ENCODE peak calls at places on chromosomes 1 and 21, in five cellular contexts. N is Kasumi-1; G is smooth muscle cell of the brain vasculature; K is H4; A is stimulated activated CD8-positive, alpha-beta memory T cell treated with anti-CD3 and anti-CD28 coated beads, Interleukin-15, amount 100 ng/mL, for 24 hours. E is an unnamed sample.

GRCh38 chr1:200081151-200081981 is 53.9 kb downstream of the NR5A2 start:
- DNase-seq in N (no peak), G (no peak), K (no peak), A (no peak), E (no peak)

GRCh38 chr1:86739901-86740507 is 35.6 kb downstream of the SH3GLB1 start:
- DNase-seq in N (peak), G (no peak), K (no peak), A (no peak), E (no peak)

GRCh38 chr1:31219489-31219888 is 20.2 kb downstream of the NKAIN1 start:
- DNase-seq in N (no peak), G (no peak), K (no peak), A (no peak), E (no peak)

GRCh38 chr1:17289756-17290155 is 18.2 kb upstream of the PADI4 start:
- DNase-seq in N (no peak), G (no peak), K (peak), A (no peak), E (no peak)

GRCh38 chr1:92832537-92833160 is 809 bp downstream of the RPL5 start:
- DNase-seq in N (no peak), G (no peak), K (no peak), A (no peak), E (no peak)

GRCh38 chr1:225911207-225912130 is 12.6 kb downstream of the PYCR2 start:
- DNase-seq in N (peak), G (no peak), K (no peak), A (peak), E (no peak)

GRCh38 chr1:203643213-203644045 is 16.8 kb downstream of the ATP2B4 start:
- DNase-seq in N (no peak), G (no peak), K (peak), A (no peak), E (no peak)

GRCh38 chr1:5850503-5850902 is 141.7 kb downstream of the NPHP4 start:
- DNase-seq in N (no peak), G (no peak), K (no peak), A (no peak), E (no peak)

GRCh38 chr1:59198565-59198964 is 98.3 kb upstream of the FGGY start:
- DNase-seq in N (no peak), G (no peak), K (no peak), A (no peak), E (no peak)

GRCh38 chr1:247444571-247444970 is 13.3 kb downstream of the OR2B11 start:
- DNase-seq in N (no peak), G (no peak), K (no peak), A (no peak), E (no peak)

GRCh38 chr1:33332881-33333280 is 12.0 kb upstream of the A3GALT2 start:
- DNase-seq in N (no peak), G (no peak), K (no peak), A (no peak), E (no peak)

GRCh38 chr1:6770727-6771567 is 14.3 kb upstream of the CAMTA1 start:
- DNase-seq in N (no peak), G (no peak), K (no peak), A (no peak), E (no peak)

GRCh38 chr1:30323841-30324240 is 399.5 kb downstream of the MATN1 start:
- DNase-seq in N (no peak), G (no peak), K (no peak), A (no peak), E (no peak)

GRCh38 chr1:213938776-213939175 is 49.0 kb upstream of the PROX1 start:
- DNase-seq in N (no peak), G (no peak), K (no peak), A (no peak), E (no peak)

GRCh38 chr1:61119085-61119484 is 36.7 kb downstream of the NFIA start:
- DNase-seq in N (no peak), G (no peak), K (no peak), A (no peak), E (no peak)

GRCh38 chr1:79325705-79326104 is 319.2 kb upstream of the ADGRL4 start:
- DNase-seq in N (no peak), G (no peak), K (no peak), A (no peak), E (no peak)

GRCh38 chr21:38165466-38166213 is 91.2 kb upstream of the KCNJ15 start:
- DNase-seq in N (no peak), G (no peak), K (no peak), A (no peak), E (no peak)

GRCh38 chr21:37532868-37533780 is 166.6 kb downstream of the DYRK1A start:
- DNase-seq in N (no peak), G (no peak), K (peak), A (no peak), E (peak)

GRCh38 chr1:234989479-234990327 is 138.9 kb downstream of the TOMM20 start:
- DNase-seq in N (no peak), G (no peak), K (no peak), A (no peak), E (no peak)

GRCh38 chr1:115286431-115287205 is 51.4 kb downstream of the NGF start:
- DNase-seq in N (no peak), G (no peak), K (no peak), A (no peak), E (no peak)

GRCh38 chr1:111754964-111755320 is 759 bp upstream of the DDX20 start:
- DNase-seq in N (peak), G (no peak), K (peak), A (no peak), E (no peak)

GRCh38 chr1:160971618-160972056 is 17.0 kb upstream of the ITLN2 start:
- DNase-seq in N (no peak), G (no peak), K (no peak), A (no peak), E (no peak)

GRCh38 chr1:13228343-13228781 is 2.4 kb upstream of the PRAMEF18 start:
- DNase-seq in N (peak), G (no peak), K (peak), A (peak), E (peak)

GRCh38 chr1:91092503-91092902 is 70.7 kb upstream of the ZNF644 start:
- DNase-seq in N (no peak), G (no peak), K (peak), A (no peak), E (no peak)

GRCh38 chr1:91498035-91498434 is 2.6 kb upstream of the CDC7 start:
- DNase-seq in N (no peak), G (no peak), K (no peak), A (no peak), E (no peak)

GRCh38 chr21:38499296-38499695 is 1.0 kb upstream of the ERG start:
- DNase-seq in N (no peak), G (no peak), K (no peak), A (no peak), E (no peak)

GRCh38 chr1:153774780-153775431 is at the start of gene SLC27A3:
- DNase-seq in N (no peak), G (no peak), K (no peak), A (no peak), E (no peak)

GRCh38 chr1:62438163-62438562 is 1.3 kb downstream of the USP1 start:
- DNase-seq in N (peak), G (no peak), K (no peak), A (no peak), E (no peak)

GRCh38 chr1:92037400-92037799 is 7.6 kb downstream of the EPHX4 start:
- DNase-seq in N (no peak), G (no peak), K (no peak), A (no peak), E (no peak)

GRCh38 chr1:111904478-111905218 is 84.8 kb downstream of the KCND3 start:
- DNase-seq in N (no peak), G (no peak), K (no peak), A (no peak), E (no peak)

GRCh38 chr1:31705080-31705866 is 1.5 kb upstream of the COL16A1 start:
- DNase-seq in N (peak), G (no peak), K (peak), A (peak), E (no peak)

GRCh38 chr21:39004776-39005605 is 178.3 kb downstream of the PSMG1 start:
- DNase-seq in N (peak), G (no peak), K (peak), A (no peak), E (no peak)

GRCh38 chr1:2290595-2291510 is 62.7 kb downstream of the SKI start:
- DNase-seq in N (peak), G (peak), K (peak), A (peak), E (no peak)

GRCh38 chr1:169094897-169095569 is 11.5 kb upstream of the ATP1B1 start:
- DNase-seq in N (no peak), G (no peak), K (no peak), A (no peak), E (no peak)

GRCh38 chr1:152878042-152878441 is at the start of gene SMCP:
- DNase-seq in N (no peak), G (no peak), K (no peak), A (no peak), E (no peak)

GRCh38 chr1:24861821-24862727 is 68.0 kb downstream of the RUNX3 start:
- DNase-seq in N (no peak), G (no peak), K (no peak), A (no peak), E (no peak)

GRCh38 chr1:204887846-204888245 is 17.2 kb downstream of the NFASC start:
- DNase-seq in N (no peak), G (no peak), K (no peak), A (no peak), E (no peak)